ENCODE peak calls at places on chromosomes 1 and 21, in ten cellular contexts. One of them, this sample, is unnamed.

GRCh38 chr1:78911956-78912880 is 94.3 kb downstream of the ADGRL4 start:
- DNase-seq in progenitor cell of endocrine pancreas: no peak
- DNase-seq in lower leg skin: no peak
- DNase-seq in fibroblast of lung: peak
- DNase-seq in GM20000: no peak
- DNase-seq in tibial nerve: no peak
- DNase-seq in activated CD8-positive, alpha-beta T cell treated with anti-CD3 and anti-CD28 coated beads for 36 hours: no peak
- DNase-seq in glutamatergic neuron: no peak
- DNase-seq in GM12865: no peak
- DNase-seq in thoracic aorta: no peak
- DNase-seq in this sample: no peak

GRCh38 chr1:111212634-111213335 is 12.3 kb upstream of the DENND2D start:
- DNase-seq in GM12865: no peak
- DNase-seq in GM20000: no peak
- DNase-seq in activated CD8-positive, alpha-beta T cell treated with anti-CD3 and anti-CD28 coated beads for 36 hours: no peak
- DNase-seq in fibroblast of lung: no peak
- DNase-seq in lower leg skin: no peak
- DNase-seq in tibial nerve: no peak
- DNase-seq in thoracic aorta: no peak
- DNase-seq in progenitor cell of endocrine pancreas: no peak
- DNase-seq in glutamatergic neuron: no peak
- DNase-seq in this sample: no peak

GRCh38 chr1:19450811-19451564 is 34.4 kb downstream of the CAPZB start:
- DNase-seq in fibroblast of lung: peak
- DNase-seq in tibial nerve: no peak
- DNase-seq in GM20000: no peak
- DNase-seq in lower leg skin: no peak
- DNase-seq in GM12865: no peak
- DNase-seq in activated CD8-positive, alpha-beta T cell treated with anti-CD3 and anti-CD28 coated beads for 36 hours: no peak
- DNase-seq in thoracic aorta: no peak
- DNase-seq in progenitor cell of endocrine pancreas: no peak
- DNase-seq in glutamatergic neuron: no peak
- DNase-seq in this sample: no peak

GRCh38 chr1:202365092-202365815 is 16.8 kb downstream of the PPP1R12B start:
- DNase-seq in GM20000: no peak
- DNase-seq in lower leg skin: no peak
- DNase-seq in glutamatergic neuron: no peak
- DNase-seq in progenitor cell of endocrine pancreas: no peak
- DNase-seq in activated CD8-positive, alpha-beta T cell treated with anti-CD3 and anti-CD28 coated beads for 36 hours: no peak
- DNase-seq in fibroblast of lung: peak
- DNase-seq in thoracic aorta: no peak
- DNase-seq in tibial nerve: no peak
- DNase-seq in GM12865: no peak
- DNase-seq in this sample: no peak

GRCh38 chr1:24917327-24918074 is 12.6 kb downstream of the RUNX3 start:
- DNase-seq in lower leg skin: no peak
- DNase-seq in GM20000: no peak
- DNase-seq in thoracic aorta: no peak
- DNase-seq in GM12865: no peak
- DNase-seq in tibial nerve: no peak
- DNase-seq in fibroblast of lung: no peak
- DNase-seq in activated CD8-positive, alpha-beta T cell treated with anti-CD3 and anti-CD28 coated beads for 36 hours: no peak
- DNase-seq in glutamatergic neuron: no peak
- DNase-seq in progenitor cell of endocrine pancreas: no peak
- DNase-seq in this sample: no peak

GRCh38 chr1:1122078-1122811 is 6.4 kb upstream of the C1orf159 start:
- DNase-seq in GM20000: peak
- DNase-seq in tibial nerve: peak
- DNase-seq in progenitor cell of endocrine pancreas: peak
- DNase-seq in lower leg skin: peak
- DNase-seq in GM12865: peak
- DNase-seq in glutamatergic neuron: peak
- DNase-seq in activated CD8-positive, alpha-beta T cell treated with anti-CD3 and anti-CD28 coated beads for 36 hours: peak
- DNase-seq in fibroblast of lung: peak
- DNase-seq in thoracic aorta: peak
- DNase-seq in this sample: peak

GRCh38 chr21:28614816-28615215 is 377.9 kb downstream of the LTN1 start:
- DNase-seq in lower leg skin: no peak
- DNase-seq in tibial nerve: no peak
- DNase-seq in progenitor cell of endocrine pancreas: no peak
- DNase-seq in glutamatergic neuron: no peak
- DNase-seq in GM20000: no peak
- DNase-seq in activated CD8-positive, alpha-beta T cell treated with anti-CD3 and anti-CD28 coated beads for 36 hours: no peak
- DNase-seq in fibroblast of lung: no peak
- DNase-seq in thoracic aorta: no peak
- DNase-seq in GM12865: no peak
- DNase-seq in this sample: no peak

GRCh38 chr1:153494976-153495535 is 34.6 kb upstream of the S100A7 start:
- DNase-seq in GM20000: peak
- DNase-seq in lower leg skin: peak
- DNase-seq in tibial nerve: peak
- DNase-seq in progenitor cell of endocrine pancreas: peak
- DNase-seq in thoracic aorta: peak
- DNase-seq in GM12865: peak
- DNase-seq in activated CD8-positive, alpha-beta T cell treated with anti-CD3 and anti-CD28 coated beads for 36 hours: peak
- DNase-seq in glutamatergic neuron: peak
- DNase-seq in fibroblast of lung: peak
- DNase-seq in this sample: peak

GRCh38 chr1:44581205-44581604 is 93.1 kb downstream of the TMEM53 start:
- DNase-seq in fibroblast of lung: no peak
- DNase-seq in progenitor cell of endocrine pancreas: no peak
- DNase-seq in activated CD8-positive, alpha-beta T cell treated with anti-CD3 and anti-CD28 coated beads for 36 hours: no peak
- DNase-seq in tibial nerve: no peak
- DNase-seq in lower leg skin: no peak
- DNase-seq in GM12865: no peak
- DNase-seq in glutamatergic neuron: no peak
- DNase-seq in thoracic aorta: no peak
- DNase-seq in GM20000: no peak
- DNase-seq in this sample: no peak

GRCh38 chr1:210499956-210500355 is 171.3 kb downstream of the HHAT start:
- DNase-seq in lower leg skin: no peak
- DNase-seq in GM20000: no peak
- DNase-seq in GM12865: no peak
- DNase-seq in thoracic aorta: no peak
- DNase-seq in fibroblast of lung: no peak
- DNase-seq in activated CD8-positive, alpha-beta T cell treated with anti-CD3 and anti-CD28 coated beads for 36 hours: no peak
- DNase-seq in progenitor cell of endocrine pancreas: no peak
- DNase-seq in glutamatergic neuron: no peak
- DNase-seq in tibial nerve: no peak
- DNase-seq in this sample: no peak

GRCh38 chr1:220910021-220910420 is 30.8 kb downstream of the HLX start:
- DNase-seq in GM20000: no peak
- DNase-seq in progenitor cell of endocrine pancreas: no peak
- DNase-seq in glutamatergic neuron: no peak
- DNase-seq in fibroblast of lung: no peak
- DNase-seq in GM12865: no peak
- DNase-seq in lower leg skin: no peak
- DNase-seq in thoracic aorta: no peak
- DNase-seq in tibial nerve: no peak
- DNase-seq in activated CD8-positive, alpha-beta T cell treated with anti-CD3 and anti-CD28 coated beads for 36 hours: no peak
- DNase-seq in this sample: no peak

GRCh38 chr1:94653454-94653853 is 111.9 kb upstream of the F3 start:
- DNase-seq in tibial nerve: no peak
- DNase-seq in GM12865: no peak
- DNase-seq in GM20000: no peak
- DNase-seq in activated CD8-positive, alpha-beta T cell treated with anti-CD3 and anti-CD28 coated beads for 36 hours: no peak
- DNase-seq in thoracic aorta: no peak
- DNase-seq in progenitor cell of endocrine pancreas: no peak
- DNase-seq in glutamatergic neuron: no peak
- DNase-seq in fibroblast of lung: no peak
- DNase-seq in lower leg skin: no peak
- DNase-seq in this sample: no peak

GRCh38 chr21:39952265-39952664 is 85.0 kb downstream of the PCP4 start:
- DNase-seq in lower leg skin: no peak
- DNase-seq in GM20000: no peak
- DNase-seq in fibroblast of lung: no peak
- DNase-seq in activated CD8-positive, alpha-beta T cell treated with anti-CD3 and anti-CD28 coated beads for 36 hours: no peak
- DNase-seq in glutamatergic neuron: no peak
- DNase-seq in thoracic aorta: no peak
- DNase-seq in tibial nerve: no peak
- DNase-seq in progenitor cell of endocrine pancreas: no peak
- DNase-seq in GM12865: no peak
- DNase-seq in this sample: no peak

GRCh38 chr1:74766579-74766978 is 33.6 kb downstream of the TYW3 start:
- DNase-seq in thoracic aorta: no peak
- DNase-seq in GM20000: no peak
- DNase-seq in progenitor cell of endocrine pancreas: no peak
- DNase-seq in tibial nerve: no peak
- DNase-seq in lower leg skin: no peak
- DNase-seq in glutamatergic neuron: no peak
- DNase-seq in GM12865: no peak
- DNase-seq in activated CD8-positive, alpha-beta T cell treated with anti-CD3 and anti-CD28 coated beads for 36 hours: no peak
- DNase-seq in fibroblast of lung: no peak
- DNase-seq in this sample: no peak

DNA sequence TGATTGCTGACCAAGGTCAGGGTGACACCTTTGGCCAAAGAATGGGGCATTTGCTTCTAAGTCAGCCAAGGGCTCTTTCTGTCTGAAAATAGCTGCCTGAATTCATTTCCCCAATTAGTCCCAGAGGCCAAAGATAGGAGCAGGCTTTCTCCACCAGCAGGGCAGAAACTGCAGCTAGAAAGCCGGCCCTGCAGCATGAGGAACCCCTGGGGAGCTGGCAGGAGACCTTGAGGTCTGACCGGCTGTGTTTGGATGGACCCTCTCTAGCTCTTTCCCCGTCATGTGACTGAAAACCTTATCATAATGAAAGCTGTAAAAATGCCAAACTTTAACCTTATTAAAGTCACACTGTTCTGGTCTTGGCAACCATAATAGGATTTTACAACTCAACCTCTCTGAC is 93.4 kb downstream of the CD58 start:
- DNase-seq in thoracic aorta: no peak
- DNase-seq in GM12865: no peak
- DNase-seq in activated CD8-positive, alpha-beta T cell treated with anti-CD3 and anti-CD28 coated beads for 36 hours: no peak
- DNase-seq in glutamatergic neuron: no peak
- DNase-seq in GM20000: no peak
- DNase-seq in tibial nerve: no peak
- DNase-seq in lower leg skin: peak
- DNase-seq in fibroblast of lung: no peak
- DNase-seq in progenitor cell of endocrine pancreas: no peak
- DNase-seq in this sample: no peak
- TF ChIP-seq CTCF in thoracic aorta: no peak
- TF ChIP-seq CTCF in GM12865: no peak
- TF ChIP-seq CTCF in activated CD8-positive, alpha-beta T cell treated with anti-CD3 and anti-CD28 coated beads for 36 hours: no peak
- TF ChIP-seq CTCF in glutamatergic neuron: no peak
- TF ChIP-seq CTCF in GM20000: no peak
- TF ChIP-seq CTCF in tibial nerve: no peak
- TF ChIP-seq CTCF in lower leg skin: no peak
- TF ChIP-seq CTCF in fibroblast of lung: no peak
- TF ChIP-seq CTCF in progenitor cell of endocrine pancreas: no peak
- TF ChIP-seq CTCF in this sample: no peak

GRCh38 chr1:232792949-232793348 is 12.3 kb upstream of the MAP10 start:
- DNase-seq in GM20000: no peak
- DNase-seq in glutamatergic neuron: no peak
- DNase-seq in lower leg skin: no peak
- DNase-seq in progenitor cell of endocrine pancreas: no peak
- DNase-seq in thoracic aorta: no peak
- DNase-seq in tibial nerve: no peak
- DNase-seq in activated CD8-positive, alpha-beta T cell treated with anti-CD3 and anti-CD28 coated beads for 36 hours: peak
- DNase-seq in GM12865: no peak
- DNase-seq in fibroblast of lung: no peak
- DNase-seq in this sample: no peak

GRCh38 chr1:232789660-232790059 is 15.6 kb upstream of the MAP10 start:
- DNase-seq in lower leg skin: no peak
- DNase-seq in thoracic aorta: no peak
- DNase-seq in fibroblast of lung: no peak
- DNase-seq in glutamatergic neuron: no peak
- DNase-seq in GM12865: no peak
- DNase-seq in tibial nerve: peak
- DNase-seq in GM20000: no peak
- DNase-seq in progenitor cell of endocrine pancreas: no peak
- DNase-seq in activated CD8-positive, alpha-beta T cell treated with anti-CD3 and anti-CD28 coated beads for 36 hours: no peak
- DNase-seq in this sample: no peak

GRCh38 chr1:232788235-232788872 is 16.9 kb upstream of the MAP10 start:
- DNase-seq in glutamatergic neuron: no peak
- DNase-seq in GM20000: no peak
- DNase-seq in GM12865: no peak
- DNase-seq in fibroblast of lung: no peak
- DNase-seq in thoracic aorta: no peak
- DNase-seq in progenitor cell of endocrine pancreas: no peak
- DNase-seq in activated CD8-positive, alpha-beta T cell treated with anti-CD3 and anti-CD28 coated beads for 36 hours: no peak
- DNase-seq in tibial nerve: no peak
- DNase-seq in lower leg skin: no peak
- DNase-seq in this sample: no peak

GRCh38 chr1:232795497-232796068 is 9.6 kb upstream of the MAP10 start:
- DNase-seq in thoracic aorta: no peak
- DNase-seq in GM12865: no peak
- DNase-seq in activated CD8-positive, alpha-beta T cell treated with anti-CD3 and anti-CD28 coated beads for 36 hours: no peak
- DNase-seq in tibial nerve: no peak
- DNase-seq in progenitor cell of endocrine pancreas: no peak
- DNase-seq in GM20000: no peak
- DNase-seq in lower leg skin: no peak
- DNase-seq in fibroblast of lung: no peak
- DNase-seq in glutamatergic neuron: no peak
- DNase-seq in this sample: no peak

GRCh38 chr1:232793944-232794343 is 11.3 kb upstream of the MAP10 start:
- DNase-seq in glutamatergic neuron: no peak
- DNase-seq in progenitor cell of endocrine pancreas: no peak
- DNase-seq in lower leg skin: no peak
- DNase-seq in activated CD8-positive, alpha-beta T cell treated with anti-CD3 and anti-CD28 coated beads for 36 hours: peak
- DNase-seq in GM20000: no peak
- DNase-seq in tibial nerve: no peak
- DNase-seq in thoracic aorta: no peak
- DNase-seq in fibroblast of lung: peak
- DNase-seq in GM12865: peak
- DNase-seq in this sample: no peak
- TF ChIP-seq CTCF in glutamatergic neuron: no peak
- TF ChIP-seq CTCF in progenitor cell of endocrine pancreas: no peak
- TF ChIP-seq CTCF in lower leg skin: no peak
- TF ChIP-seq CTCF in activated CD8-positive, alpha-beta T cell treated with anti-CD3 and anti-CD28 coated beads for 36 hours: no peak
- TF ChIP-seq CTCF in GM20000: no peak
- TF ChIP-seq CTCF in tibial nerve: no peak
- TF ChIP-seq CTCF in thoracic aorta: no peak
- TF ChIP-seq CTCF in fibroblast of lung: peak
- TF ChIP-seq CTCF in GM12865: no peak
- TF ChIP-seq CTCF in this sample: no peak

DNA sequence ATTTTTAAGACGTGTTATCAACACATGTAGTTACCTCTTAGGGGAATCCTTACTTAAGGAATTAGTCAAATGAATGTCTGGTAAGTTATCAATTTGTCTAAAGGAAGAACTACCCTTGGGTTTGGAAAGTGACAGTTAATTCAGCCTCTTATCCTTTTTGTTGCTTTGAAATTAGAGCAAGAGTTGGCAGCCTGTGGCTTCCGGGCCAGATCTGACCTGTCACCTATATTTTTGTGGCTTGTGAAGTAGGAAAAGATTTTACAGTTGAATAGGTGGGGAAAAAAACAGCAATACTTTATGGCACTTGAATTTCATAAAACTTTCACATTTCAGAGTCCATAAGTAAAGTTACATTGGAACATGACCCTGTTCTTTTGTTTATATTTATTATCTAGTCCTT is 5.5 kb downstream of the MRPS6 start:
- DNase-seq in GM20000: no peak
- DNase-seq in progenitor cell of endocrine pancreas: no peak
- DNase-seq in activated CD8-positive, alpha-beta T cell treated with anti-CD3 and anti-CD28 coated beads for 36 hours: peak
- DNase-seq in GM12865: no peak
- DNase-seq in fibroblast of lung: no peak
- DNase-seq in tibial nerve: no peak
- DNase-seq in lower leg skin: no peak
- DNase-seq in thoracic aorta: no peak
- DNase-seq in glutamatergic neuron: no peak
- DNase-seq in this sample: no peak
- TF ChIP-seq CTCF in GM20000: no peak
- TF ChIP-seq CTCF in progenitor cell of endocrine pancreas: no peak
- TF ChIP-seq CTCF in activated CD8-positive, alpha-beta T cell treated with anti-CD3 and anti-CD28 coated beads for 36 hours: no peak
- TF ChIP-seq CTCF in GM12865: no peak
- TF ChIP-seq CTCF in fibroblast of lung: no peak
- TF ChIP-seq CTCF in tibial nerve: no peak
- TF ChIP-seq CTCF in lower leg skin: no peak
- TF ChIP-seq CTCF in thoracic aorta: no peak
- TF ChIP-seq CTCF in glutamatergic neuron: no peak
- TF ChIP-seq CTCF in this sample: no peak

GRCh38 chr1:83704350-83704749 is 294.6 kb downstream of the TTLL7 start:
- DNase-seq in GM20000: no peak
- DNase-seq in fibroblast of lung: no peak
- DNase-seq in GM12865: no peak
- DNase-seq in progenitor cell of endocrine pancreas: no peak
- DNase-seq in tibial nerve: no peak
- DNase-seq in glutamatergic neuron: no peak
- DNase-seq in thoracic aorta: no peak
- DNase-seq in activated CD8-positive, alpha-beta T cell treated with anti-CD3 and anti-CD28 coated beads for 36 hours: no peak
- DNase-seq in lower leg skin: no peak
- DNase-seq in this sample: no peak
- TF ChIP-seq CTCF in GM20000: no peak
- TF ChIP-seq CTCF in fibroblast of lung: no peak
- TF ChIP-seq CTCF in GM12865: no peak
- TF ChIP-seq CTCF in progenitor cell of endocrine pancreas: peak
- TF ChIP-seq CTCF in tibial nerve: no peak
- TF ChIP-seq CTCF in glutamatergic neuron: no peak
- TF ChIP-seq CTCF in thoracic aorta: no peak
- TF ChIP-seq CTCF in activated CD8-positive, alpha-beta T cell treated with anti-CD3 and anti-CD28 coated beads for 36 hours: no peak
- TF ChIP-seq CTCF in lower leg skin: no peak
- TF ChIP-seq CTCF in this sample: no peak

This sample was measured in activated B cell treated with CpG ODN at 0.5 μM for 24 hours.